ENCODE peak calls at places on chromosome 17, in eight cellular contexts. One of them, this sample, is unnamed.

GRCh38 chr17:9332164-9332527 is 243.5 kb downstream of the STX8 start:
- DNase-seq in psoas muscle: no peak
- DNase-seq in CD8-positive, alpha-beta T cell: no peak
- DNase-seq in heart left ventricle: no peak
- DNase-seq in heart right ventricle: no peak
- DNase-seq in cardiac muscle cell: no peak
- DNase-seq in colonic mucosa: no peak
- DNase-seq in HepG2: no peak
- DNase-seq in this sample: no peak

GRCh38 chr17:79607941-79608728 is 2.7 kb downstream of the RBFOX3 start:
- DNase-seq in psoas muscle: no peak
- DNase-seq in CD8-positive, alpha-beta T cell: no peak
- DNase-seq in heart left ventricle: no peak
- DNase-seq in heart right ventricle: peak
- DNase-seq in cardiac muscle cell: peak
- DNase-seq in colonic mucosa: no peak
- DNase-seq in HepG2: no peak
- DNase-seq in this sample: no peak

GRCh38 chr17:73952498-73953205 is 250.8 kb upstream of the RPL38 start:
- DNase-seq in psoas muscle: no peak
- DNase-seq in CD8-positive, alpha-beta T cell: peak
- DNase-seq in heart left ventricle: no peak
- DNase-seq in heart right ventricle: peak
- DNase-seq in cardiac muscle cell: peak
- DNase-seq in colonic mucosa: peak
- DNase-seq in HepG2: no peak
- DNase-seq in this sample: peak

GRCh38 chr17:18995220-18995619 is 9.3 kb downstream of the FAM83G start:
- DNase-seq in psoas muscle: no peak
- DNase-seq in CD8-positive, alpha-beta T cell: no peak
- DNase-seq in heart left ventricle: no peak
- DNase-seq in heart right ventricle: no peak
- DNase-seq in cardiac muscle cell: no peak
- DNase-seq in colonic mucosa: no peak
- DNase-seq in HepG2: no peak
- DNase-seq in this sample: no peak

GRCh38 chr17:76781056-76781982 is 43.4 kb downstream of the MFSD11 start:
- DNase-seq in psoas muscle: no peak
- DNase-seq in CD8-positive, alpha-beta T cell: peak
- DNase-seq in heart left ventricle: no peak
- DNase-seq in heart right ventricle: no peak
- DNase-seq in cardiac muscle cell: no peak
- DNase-seq in colonic mucosa: peak
- DNase-seq in HepG2: no peak
- DNase-seq in this sample: no peak

GRCh38 chr17:72120878-72121163 is at the start of gene SOX9:
- DNase-seq in psoas muscle: peak
- DNase-seq in CD8-positive, alpha-beta T cell: no peak
- DNase-seq in heart left ventricle: peak
- DNase-seq in heart right ventricle: peak
- DNase-seq in cardiac muscle cell: peak
- DNase-seq in colonic mucosa: peak
- DNase-seq in HepG2: peak
- DNase-seq in this sample: peak

GRCh38 chr17:29154516-29155234 is 25.5 kb downstream of the MYO18A start:
- DNase-seq in psoas muscle: no peak
- DNase-seq in CD8-positive, alpha-beta T cell: no peak
- DNase-seq in heart left ventricle: no peak
- DNase-seq in heart right ventricle: no peak
- DNase-seq in cardiac muscle cell: no peak
- DNase-seq in colonic mucosa: peak
- DNase-seq in HepG2: no peak
- DNase-seq in this sample: no peak

GRCh38 chr17:43768943-43769342 is 9.8 kb downstream of the DUSP3 start:
- DNase-seq in psoas muscle: no peak
- DNase-seq in CD8-positive, alpha-beta T cell: no peak
- DNase-seq in heart left ventricle: no peak
- DNase-seq in heart right ventricle: no peak
- DNase-seq in cardiac muscle cell: no peak
- DNase-seq in colonic mucosa: no peak
- DNase-seq in HepG2: no peak
- DNase-seq in this sample: peak

GRCh38 chr17:61399131-61400057 is at the start of gene TBX2:
- DNase-seq in psoas muscle: peak
- DNase-seq in CD8-positive, alpha-beta T cell: no peak
- DNase-seq in heart left ventricle: peak
- DNase-seq in heart right ventricle: peak
- DNase-seq in cardiac muscle cell: peak
- DNase-seq in colonic mucosa: peak
- DNase-seq in HepG2: peak
- DNase-seq in this sample: peak

GRCh38 chr17:44170499-44171201 is at the start of gene ASB16:
- DNase-seq in psoas muscle: peak
- DNase-seq in CD8-positive, alpha-beta T cell: no peak
- DNase-seq in heart left ventricle: no peak
- DNase-seq in heart right ventricle: peak
- DNase-seq in cardiac muscle cell: no peak
- DNase-seq in colonic mucosa: no peak
- DNase-seq in HepG2: no peak
- DNase-seq in this sample: no peak

GRCh38 chr17:58741121-58741625 is 14.5 kb upstream of the PPM1E start:
- DNase-seq in psoas muscle: no peak
- DNase-seq in CD8-positive, alpha-beta T cell: no peak
- DNase-seq in heart left ventricle: no peak
- DNase-seq in heart right ventricle: no peak
- DNase-seq in cardiac muscle cell: peak
- DNase-seq in colonic mucosa: no peak
- DNase-seq in HepG2: peak
- DNase-seq in this sample: no peak

GRCh38 chr17:66945451-66945850 is 19.1 kb upstream of the CACNG4 start:
- DNase-seq in psoas muscle: no peak
- DNase-seq in CD8-positive, alpha-beta T cell: no peak
- DNase-seq in heart left ventricle: no peak
- DNase-seq in heart right ventricle: no peak
- DNase-seq in cardiac muscle cell: no peak
- DNase-seq in colonic mucosa: no peak
- DNase-seq in HepG2: no peak
- DNase-seq in this sample: no peak

GRCh38 chr17:31297090-31297489 is at the start of gene OMG:
- DNase-seq in psoas muscle: no peak
- DNase-seq in CD8-positive, alpha-beta T cell: no peak
- DNase-seq in heart left ventricle: no peak
- DNase-seq in heart right ventricle: no peak
- DNase-seq in cardiac muscle cell: no peak
- DNase-seq in colonic mucosa: no peak
- DNase-seq in HepG2: no peak
- DNase-seq in this sample: no peak

GRCh38 chr17:71339219-71339618 is 781.6 kb upstream of the SOX9 start:
- DNase-seq in psoas muscle: no peak
- DNase-seq in CD8-positive, alpha-beta T cell: no peak
- DNase-seq in heart left ventricle: no peak
- DNase-seq in heart right ventricle: no peak
- DNase-seq in cardiac muscle cell: peak
- DNase-seq in colonic mucosa: no peak
- DNase-seq in HepG2: no peak
- DNase-seq in this sample: no peak

GRCh38 chr17:49316889-49317288 is 45.2 kb downstream of the ZNF652 start:
- DNase-seq in psoas muscle: no peak
- DNase-seq in CD8-positive, alpha-beta T cell: no peak
- DNase-seq in heart left ventricle: no peak
- DNase-seq in heart right ventricle: no peak
- DNase-seq in cardiac muscle cell: no peak
- DNase-seq in colonic mucosa: no peak
- DNase-seq in HepG2: no peak
- DNase-seq in this sample: no peak

GRCh38 chr17:75173526-75173925 is 9.2 kb downstream of the SUMO2 start:
- DNase-seq in psoas muscle: no peak
- DNase-seq in CD8-positive, alpha-beta T cell: no peak
- DNase-seq in heart left ventricle: no peak
- DNase-seq in heart right ventricle: no peak
- DNase-seq in cardiac muscle cell: no peak
- DNase-seq in colonic mucosa: no peak
- DNase-seq in HepG2: no peak
- DNase-seq in this sample: no peak

GRCh38 chr17:76088041-76088867 is 9.3 kb downstream of the ZACN start:
- DNase-seq in psoas muscle: no peak
- DNase-seq in CD8-positive, alpha-beta T cell: no peak
- DNase-seq in heart left ventricle: no peak
- DNase-seq in heart right ventricle: no peak
- DNase-seq in cardiac muscle cell: no peak
- DNase-seq in colonic mucosa: no peak
- DNase-seq in HepG2: no peak
- DNase-seq in this sample: no peak

GRCh38 chr17:27529230-27529796 is 73.1 kb downstream of the KSR1 start:
- DNase-seq in psoas muscle: no peak
- DNase-seq in CD8-positive, alpha-beta T cell: no peak
- DNase-seq in heart left ventricle: no peak
- DNase-seq in heart right ventricle: no peak
- DNase-seq in cardiac muscle cell: peak
- DNase-seq in colonic mucosa: no peak
- DNase-seq in HepG2: no peak
- DNase-seq in this sample: no peak

GRCh38 chr17:80419255-80419654 is 4.3 kb downstream of the ENDOV start:
- DNase-seq in psoas muscle: no peak
- DNase-seq in CD8-positive, alpha-beta T cell: no peak
- DNase-seq in heart left ventricle: no peak
- DNase-seq in heart right ventricle: no peak
- DNase-seq in cardiac muscle cell: no peak
- DNase-seq in colonic mucosa: no peak
- DNase-seq in HepG2: no peak
- DNase-seq in this sample: no peak

GRCh38 chr17:3920940-3921852 is 4.9 kb upstream of the P2RX1 start:
- DNase-seq in psoas muscle: no peak
- DNase-seq in CD8-positive, alpha-beta T cell: no peak
- DNase-seq in heart left ventricle: no peak
- DNase-seq in heart right ventricle: no peak
- DNase-seq in cardiac muscle cell: no peak
- DNase-seq in colonic mucosa: no peak
- DNase-seq in HepG2: no peak
- DNase-seq in this sample: no peak
- H3K27ac ChIP-seq in psoas muscle: no peak
- H3K27ac ChIP-seq in CD8-positive, alpha-beta T cell: no peak
- H3K27ac ChIP-seq in heart left ventricle: no peak
- H3K27ac ChIP-seq in heart right ventricle: no peak
- H3K27ac ChIP-seq in cardiac muscle cell: no peak
- H3K27ac ChIP-seq in colonic mucosa: no peak
- H3K27ac ChIP-seq in HepG2: no peak
- H3K27ac ChIP-seq in this sample: peak

GRCh38 chr17:48002920-48003685 is 32.2 kb downstream of the CDK5RAP3 start:
- DNase-seq in psoas muscle: no peak
- DNase-seq in CD8-positive, alpha-beta T cell: no peak
- DNase-seq in heart left ventricle: no peak
- DNase-seq in heart right ventricle: no peak
- DNase-seq in cardiac muscle cell: no peak
- DNase-seq in colonic mucosa: no peak
- DNase-seq in HepG2: no peak
- DNase-seq in this sample: no peak
- TF ChIP-seq CTCF in psoas muscle: no peak
- TF ChIP-seq CTCF in CD8-positive, alpha-beta T cell: no peak
- TF ChIP-seq CTCF in heart left ventricle: no peak
- TF ChIP-seq CTCF in heart right ventricle: no peak
- TF ChIP-seq CTCF in cardiac muscle cell: no peak
- TF ChIP-seq CTCF in colonic mucosa: no peak
- TF ChIP-seq CTCF in HepG2: no peak
- TF ChIP-seq CTCF in this sample: no peak

DNA sequence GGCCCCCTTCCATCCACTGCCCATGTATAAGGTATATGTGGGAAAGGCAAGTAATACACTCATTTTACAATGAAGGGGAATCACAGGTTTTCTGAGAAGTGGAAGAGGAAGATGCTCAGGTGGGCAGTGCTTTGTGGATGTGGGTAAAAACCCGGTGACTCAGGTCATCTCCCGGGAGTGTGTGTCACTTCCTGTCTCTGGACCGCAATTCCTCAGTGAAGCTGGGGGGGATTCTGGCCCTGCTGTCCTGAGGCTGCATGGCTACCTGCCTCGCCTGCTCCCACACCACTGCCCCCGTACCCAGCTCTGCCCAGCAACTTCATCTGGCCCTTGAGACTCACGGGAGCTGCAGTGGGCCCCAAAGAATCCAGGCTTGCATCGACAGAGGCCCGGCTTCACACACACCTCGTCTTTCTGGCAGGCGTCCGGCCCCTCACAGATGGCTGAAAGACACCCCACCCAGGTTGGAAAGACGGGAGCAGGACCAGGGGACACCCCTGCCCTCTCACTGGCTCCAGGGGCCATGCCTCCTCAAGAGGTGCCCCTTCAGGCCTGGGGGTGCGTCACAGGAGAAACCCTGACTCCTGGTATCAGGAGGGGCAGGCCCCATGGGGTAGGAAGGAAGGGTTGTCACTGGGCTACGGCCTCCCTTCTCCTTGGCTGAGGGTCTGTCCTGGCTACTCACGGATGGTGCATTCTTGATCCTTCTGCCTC is 882 bp downstream of the SCARF1 start:
- DNase-seq in psoas muscle: no peak
- DNase-seq in CD8-positive, alpha-beta T cell: no peak
- DNase-seq in heart left ventricle: peak
- DNase-seq in heart right ventricle: no peak
- DNase-seq in cardiac muscle cell: peak
- DNase-seq in colonic mucosa: no peak
- DNase-seq in HepG2: no peak
- DNase-seq in this sample: no peak
- H3K4me3 ChIP-seq in psoas muscle: peak
- H3K4me3 ChIP-seq in CD8-positive, alpha-beta T cell: peak
- H3K4me3 ChIP-seq in heart left ventricle: peak
- H3K4me3 ChIP-seq in heart right ventricle: peak
- H3K4me3 ChIP-seq in cardiac muscle cell: no peak
- H3K4me3 ChIP-seq in colonic mucosa: peak
- H3K4me3 ChIP-seq in HepG2: no peak
- H3K4me3 ChIP-seq in this sample: peak

DNA sequence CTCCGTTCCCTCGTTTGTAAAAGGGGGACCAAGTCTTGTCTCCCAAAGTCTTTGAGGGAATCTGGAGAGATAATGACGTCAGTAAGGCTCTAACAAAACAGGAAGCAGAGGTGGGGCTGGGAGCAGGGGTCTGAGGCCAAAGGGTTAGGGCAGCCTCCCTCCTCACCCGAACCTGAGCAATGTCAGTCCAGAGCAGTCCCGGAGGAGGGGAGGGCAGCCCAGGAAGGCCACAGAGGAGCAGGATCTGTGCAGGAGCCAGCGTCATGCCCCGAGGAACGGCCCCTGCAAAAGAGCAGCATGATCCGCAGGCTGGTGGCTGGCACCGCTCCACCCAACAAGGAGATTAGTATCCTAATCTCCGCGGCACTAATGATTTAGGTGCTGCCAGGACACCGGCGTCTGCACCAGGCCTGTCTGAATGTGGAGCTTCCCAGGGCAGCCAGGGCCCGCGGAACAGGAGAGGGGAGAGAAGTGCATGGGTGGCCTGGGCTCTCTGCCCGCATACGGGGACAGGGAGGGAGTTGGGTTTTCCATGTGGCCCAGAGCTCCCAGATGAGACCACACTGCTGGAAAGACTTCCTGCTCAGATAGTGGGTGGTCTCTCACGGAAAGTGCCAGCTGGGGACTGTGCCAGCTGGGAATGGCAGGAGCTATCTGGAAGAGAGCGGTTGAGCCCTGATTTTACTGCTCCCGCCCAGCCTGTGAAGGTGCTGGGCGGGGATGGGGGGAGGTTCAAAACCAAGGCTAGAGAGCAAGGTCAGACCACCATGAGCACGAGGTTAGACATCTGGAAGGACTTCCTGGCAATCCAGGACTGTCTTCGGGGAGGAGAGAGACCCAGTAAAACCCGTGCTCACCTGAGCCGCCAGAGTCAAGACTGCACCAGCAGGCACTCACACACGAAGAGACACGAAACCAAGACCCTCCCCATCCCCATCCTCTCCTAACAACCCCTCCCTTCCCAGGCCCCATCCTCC is 11.0 kb upstream of the KRT17 start:
- DNase-seq in psoas muscle: no peak
- DNase-seq in CD8-positive, alpha-beta T cell: no peak
- DNase-seq in heart left ventricle: no peak
- DNase-seq in heart right ventricle: peak
- DNase-seq in cardiac muscle cell: peak
- DNase-seq in colonic mucosa: no peak
- DNase-seq in HepG2: no peak
- DNase-seq in this sample: no peak
- H3K27ac ChIP-seq in psoas muscle: no peak
- H3K27ac ChIP-seq in CD8-positive, alpha-beta T cell: no peak
- H3K27ac ChIP-seq in heart left ventricle: no peak
- H3K27ac ChIP-seq in heart right ventricle: no peak
- H3K27ac ChIP-seq in cardiac muscle cell: no peak
- H3K27ac ChIP-seq in colonic mucosa: no peak
- H3K27ac ChIP-seq in HepG2: no peak
- H3K27ac ChIP-seq in this sample: no peak